ENCODE peak calls at places on chromosomes 7 and 10, in five cellular contexts. M is body of pancreas, U is foreskin keratinocyte, Z is heart right ventricle, H is A549. I is an unnamed sample.

GRCh38 chr7:5652829-5653228 is 128.6 kb downstream of the RNF216 start:
- DNase-seq in Z (no peak), M (no peak), U (no peak), H (no peak), I (no peak)

GRCh38 chr10:126468876-126469643 is 80.8 kb upstream of the ADAM12 start:
- DNase-seq in U (no peak), H (no peak), Z (no peak), M (no peak), I (no peak)

GRCh38 chr10:114755537-114755936 is 66.0 kb upstream of the FHIP2A start:
- DNase-seq in U (no peak), Z (no peak), M (no peak), H (no peak), I (no peak)

GRCh38 chr7:44706788-44707557 is 41.7 kb upstream of the ZMIZ2 start:
- DNase-seq in Z (no peak), M (no peak), H (no peak), U (no peak), I (no peak)

GRCh38 chr7:7862393-7862792 is 106.2 kb upstream of the GLCCI1 start:
- DNase-seq in U (no peak), M (no peak), Z (no peak), H (no peak), I (no peak)

GRCh38 chr10:85012305-85012704 is 683.9 kb downstream of the CCSER2 start:
- DNase-seq in H (no peak), Z (no peak), U (no peak), M (no peak), I (no peak)

GRCh38 chr7:81594767-81595166 is 175.1 kb downstream of the HGF start:
- DNase-seq in H (no peak), U (no peak), Z (no peak), M (no peak), I (no peak)

GRCh38 chr10:30039567-30039966 is 19.8 kb downstream of the JCAD start:
- DNase-seq in U (no peak), H (no peak), M (no peak), Z (peak; percentile 10), I (no peak)

GRCh38 chr10:52566471-52567246 is 205.9 kb downstream of the MBL2 start:
- DNase-seq in Z (no peak), U (no peak), M (no peak), H (peak; percentile 65), I (no peak)

GRCh38 chr10:116080553-116080952 is 192.5 kb downstream of the GFRA1 start:
- DNase-seq in Z (no peak), U (no peak), H (peak; percentile 9), M (no peak), I (no peak)

GRCh38 chr7:111763221-111763791 is 201.0 kb upstream of the IMMP2L start:
- DNase-seq in H (peak; percentile 71), M (peak; percentile 19), U (peak; percentile 3), Z (no peak), I (no peak)

GRCh38 chr7:134255814-134256213 is 60.9 kb downstream of the SLC35B4 start:
- DNase-seq in Z (no peak), U (no peak), H (peak; percentile 24), M (no peak), I (no peak)

GRCh38 chr7:102000123-102000522 is 182.7 kb downstream of the CUX1 start:
- DNase-seq in H (no peak), M (no peak), Z (no peak), U (no peak), I (no peak)

GRCh38 chr7:41592794-41593193 is 110.1 kb downstream of the INHBA start:
- DNase-seq in U (no peak), M (no peak), H (no peak), Z (no peak), I (no peak)

GRCh38 chr7:110309941-110310340 is 781.0 kb upstream of the LRRN3 start:
- DNase-seq in H (no peak), M (no peak), U (no peak), Z (no peak), I (no peak)

GRCh38 chr10:17735166-17735941 is 16.6 kb upstream of the TMEM236 start:
- DNase-seq in M (peak; percentile 92), U (no peak), H (no peak), Z (peak; percentile 33), I (peak; percentile 50)

GRCh38 chr7:28093617-28094232 is 86.9 kb downstream of the JAZF1 start:
- DNase-seq in U (no peak), M (peak; percentile 55), Z (peak; percentile 54), H (peak; percentile 83), I (no peak)

GRCh38 chr10:78783753-78784152 is 285.0 kb upstream of the ZMIZ1 start:
- DNase-seq in U (no peak), H (no peak), M (no peak), Z (no peak), I (no peak)

GRCh38 chr10:73590881-73591577 is at the start of gene USP54:
- DNase-seq in M (no peak), Z (no peak), U (peak; percentile 47), H (peak; percentile 28), I (no peak)

GRCh38 chr10:18378766-18379165 is 238.5 kb downstream of the CACNB2 start:
- DNase-seq in M (no peak), U (no peak), Z (peak; percentile 25), H (no peak), I (peak; percentile 7)

GRCh38 chr10:63137306-63137705 is 4.2 kb downstream of the NRBF2 start:
- DNase-seq in M (peak; percentile 18), Z (no peak), H (no peak), U (no peak), I (no peak)

GRCh38 chr7:132751282-132751647 is 175.0 kb upstream of the PLXNA4 start:
- DNase-seq in U (no peak), H (no peak), M (no peak), Z (no peak), I (no peak)

GRCh38 chr10:3131098-3131497 is 41.5 kb downstream of the PITRM1 start:
- DNase-seq in Z (no peak), U (peak; percentile 66), H (peak; percentile 63), M (no peak), I (no peak)

GRCh38 chr7:128874140-128875031 is 11.7 kb downstream of the ATP6V1F start:
- DNase-seq in Z (no peak), H (no peak), U (no peak), M (no peak), I (no peak)

GRCh38 chr7:46630031-46630430 is 709.0 kb upstream of the IGFBP3 start:
- DNase-seq in Z (no peak), M (no peak), U (no peak), H (no peak), I (no peak)

GRCh38 chr7:29557954-29558353 is 5.7 kb upstream of the PRR15 start:
- DNase-seq in U (no peak), M (peak; percentile 51), Z (no peak), H (peak; percentile 6), I (no peak)

GRCh38 chr10:44193567-44194220 is 191.2 kb downstream of the CXCL12 start:
- DNase-seq in H (no peak), U (no peak), Z (no peak), M (no peak), I (no peak)
- TF ChIP-seq CTCF in H (no peak), U (no peak), Z (no peak), M (no peak), I (no peak)

GRCh38 chr7:945556-946255 is 8.8 kb downstream of the ADAP1 start:
- DNase-seq in Z (peak; percentile 8), H (no peak), M (peak; percentile 93), U (peak; percentile 86), I (no peak)
- H3K27ac ChIP-seq in Z (no peak overlapping the region), H (no peak overlapping the region), M (peak overlapping the region; percentile 89), U (peak overlapping the region; percentile 21), I (no peak overlapping the region)

GRCh38 chr10:75651452-75651851 is 220.0 kb downstream of the LRMDA start:
- DNase-seq in Z (no peak), H (peak; percentile 33), U (peak; percentile 4), M (no peak), I (no peak)
- TF ChIP-seq CTCF in Z (no peak), H (peak; percentile 19), U (peak; percentile 56), M (peak; percentile 27), I (no peak)

GRCh38 chr10:131516285-131516684 is 204.8 kb upstream of the TCERG1L start:
- DNase-seq in Z (no peak), U (no peak), H (no peak), M (no peak), I (no peak)
- H3K27ac ChIP-seq in Z (no peak overlapping the region), U (no peak overlapping the region), H (no peak overlapping the region), M (no peak overlapping the region), I (no peak overlapping the region)

GRCh38 chr10:34816067-34817002 is 1.2 kb upstream of the PARD3 start:
- DNase-seq in U (no peak), Z (no peak), H (peak; percentile 44), M (no peak), I (no peak)
- TF ChIP-seq CTCF in U (peak; percentile 29), Z (no peak), H (no peak), M (no peak), I (no peak)

GRCh38 chr7:32071466-32072091 is 1.4 kb upstream of the PDE1C start:
- DNase-seq in H (no peak), M (no peak), U (no peak), Z (no peak), I (no peak)
- H3K27ac ChIP-seq in H (peak overlapping the region; percentile 90), M (no peak overlapping the region), U (no peak overlapping the region), Z (peak overlapping the region; percentile 89), I (no peak overlapping the region)